ENCODE peak calls at places on chromosomes 2 and 18, in ten cellular contexts. N is NB4; C is activated T-helper 1 cell treated with anti-CD3 and anti-CD28 coated beads, Interleukin-2, amount 50 U/mL, for 16 hours; F is GM10248; Q is activated T-cell treated with anti-CD3 and anti-CD28 coated beads for 1 hour; B is Ammon's horn; I is astrocyte; J is NCI-H510A; O is AML-193; V is neural progenitor cell. X is an unnamed sample.

GRCh38 chr2:216674376-216674775 is 21.0 kb downstream of the IGFBP5 start:
- DNase-seq in Q (no peak), V (no peak), B (no peak), I (no peak), C (no peak), J (no peak), F (no peak), O (no peak), N (no peak), X (no peak)

GRCh38 chr2:33531345-33532059 is 55.1 kb downstream of the RASGRP3 start:
- DNase-seq in V (no peak), B (no peak), C (no peak), O (no peak), N (no peak), I (peak), J (no peak), F (no peak), Q (no peak), X (no peak)

GRCh38 chr2:230925443-230925878 is 419 bp upstream of the GPR55 start:
- DNase-seq in V (no peak), J (no peak), N (peak), B (no peak), Q (no peak), I (no peak), F (no peak), O (no peak), C (no peak), X (no peak)

GRCh38 chr18:47931707-47932103 is 1.2 kb upstream of the SMAD2 start:
- DNase-seq in N (peak), B (peak), Q (no peak), F (no peak), I (no peak), C (peak), O (peak), V (peak), J (peak), X (peak)

GRCh38 chr18:51345848-51346391 is 148.4 kb upstream of the MEX3C start:
- DNase-seq in I (no peak), N (no peak), J (no peak), B (no peak), C (no peak), Q (no peak), O (no peak), F (no peak), V (no peak), X (no peak)

GRCh38 chr2:170845343-170845742 is 28.7 kb downstream of the GAD1 start:
- DNase-seq in N (peak), J (no peak), O (no peak), I (no peak), B (no peak), F (no peak), C (no peak), V (peak), Q (no peak), X (no peak)

GRCh38 chr18:11666831-11667230 is 22.2 kb upstream of the GNAL start:
- DNase-seq in O (no peak), V (no peak), Q (no peak), J (no peak), B (no peak), I (no peak), N (no peak), F (no peak), C (no peak), X (no peak)

GRCh38 chr2:26584656-26585055 is 56.5 kb downstream of the CIB4 start:
- DNase-seq in V (no peak), Q (no peak), B (no peak), N (no peak), J (no peak), O (no peak), C (no peak), F (no peak), I (no peak), X (no peak)

GRCh38 chr18:23307567-23308295 is 145.4 kb upstream of the RIOK3 start:
- DNase-seq in O (peak), C (no peak), J (no peak), N (peak), I (peak), B (no peak), V (no peak), F (peak), Q (no peak), X (peak)

GRCh38 chr2:16774091-16774490 is 108.5 kb upstream of the CYRIA start:
- DNase-seq in F (no peak), B (no peak), C (no peak), Q (no peak), J (no peak), V (no peak), N (no peak), O (no peak), I (peak), X (no peak)

GRCh38 chr2:101900375-101900774 is 91.4 kb upstream of the IL1R2 start:
- DNase-seq in V (no peak), O (no peak), F (peak), Q (no peak), B (no peak), I (no peak), J (no peak), C (no peak), N (no peak), X (no peak)

GRCh38 chr2:119126650-119127049 is 31.9 kb downstream of the C1QL2 start:
- DNase-seq in F (peak), O (peak), B (no peak), V (peak), Q (peak), J (no peak), N (peak), C (peak), I (no peak), X (no peak)

GRCh38 chr2:1081411-1082225 is 131.0 kb downstream of the SNTG2 start:
- DNase-seq in I (no peak), O (no peak), J (no peak), Q (no peak), N (no peak), F (no peak), B (no peak), C (no peak), V (no peak), X (no peak)

GRCh38 chr2:113283704-113284284 is 5.1 kb upstream of the PAX8 start:
- DNase-seq in N (peak), J (no peak), O (no peak), V (no peak), Q (no peak), B (no peak), C (no peak), F (no peak), I (peak), X (no peak)

GRCh38 chr2:88067189-88067588 is 436 bp upstream of the SMYD1 start:
- DNase-seq in V (no peak), Q (no peak), O (no peak), I (no peak), B (no peak), C (no peak), J (no peak), N (no peak), F (no peak), X (no peak)

GRCh38 chr2:241189856-241190201 is 1.4 kb downstream of the ANO7 start:
- DNase-seq in V (no peak), B (no peak), C (no peak), J (no peak), O (no peak), F (no peak), I (no peak), Q (no peak), N (no peak), X (no peak)

GRCh38 chr2:188721231-188721630 is 252.9 kb upstream of the COL3A1 start:
- DNase-seq in N (no peak), V (no peak), C (no peak), B (no peak), Q (no peak), I (no peak), O (no peak), F (no peak), J (no peak), X (no peak)

GRCh38 chr2:241895732-241896641 is 26.5 kb downstream of the RTP5 start:
- DNase-seq in N (peak), F (no peak), O (no peak), B (no peak), V (no peak), I (no peak), C (no peak), Q (no peak), J (no peak), X (no peak)

GRCh38 chr18:72868666-72869661 is 1.2 kb upstream of the NETO1 start:
- DNase-seq in C (no peak), Q (no peak), I (no peak), V (peak), B (no peak), N (no peak), O (no peak), F (peak), J (peak), X (no peak)

GRCh38 chr2:49935456-49935855 is 781.1 kb upstream of the FSHR start:
- DNase-seq in N (no peak), B (no peak), I (no peak), F (no peak), C (no peak), O (no peak), V (no peak), J (no peak), Q (no peak), X (no peak)

GRCh38 chr2:239153806-239154591 is 246.8 kb downstream of the HDAC4 start:
- DNase-seq in F (no peak), N (no peak), I (no peak), B (no peak), Q (no peak), J (no peak), V (no peak), O (no peak), C (no peak), X (no peak)

GRCh38 chr2:207768891-207769596 is 662 bp downstream of the FZD5 start:
- DNase-seq in O (peak), C (no peak), Q (no peak), V (peak), I (no peak), F (peak), B (no peak), N (peak), J (no peak), X (no peak)

GRCh38 chr2:172455121-172455515 is 27.7 kb downstream of the ITGA6 start:
- DNase-seq in Q (no peak), B (no peak), C (no peak), O (no peak), J (peak), V (no peak), F (no peak), I (no peak), N (no peak), X (no peak)

GRCh38 chr2:240155080-240156025 is 14.9 kb upstream of the OTOS start:
- DNase-seq in N (no peak), F (no peak), V (peak), B (peak), Q (no peak), O (no peak), J (no peak), C (no peak), I (no peak), X (no peak)

GRCh38 chr18:70422061-70422965 is 133.5 kb downstream of the SOCS6 start:
- DNase-seq in Q (no peak), B (peak), F (no peak), C (no peak), N (peak), J (no peak), V (no peak), I (peak), O (peak), X (peak)

GRCh38 chr2:40451926-40452605 is at the start of gene SLC8A1:
- DNase-seq in I (peak), V (peak), O (no peak), N (peak), J (peak), F (peak), C (no peak), Q (no peak), B (no peak), X (no peak)

GRCh38 chr2:108911401-108911800 is 77.6 kb downstream of the EDAR start:
- DNase-seq in V (no peak), F (no peak), Q (no peak), I (no peak), J (no peak), C (no peak), O (no peak), N (no peak), B (no peak), X (no peak)

GRCh38 chr2:1744446-1745170 is at the start of gene PXDN:
- DNase-seq in J (peak), N (peak), Q (no peak), I (peak), V (peak), B (no peak), C (no peak), O (no peak), F (no peak), X (no peak)

GRCh38 chr2:47074691-47075090 is 80.4 kb downstream of the STPG4 start:
- DNase-seq in F (no peak), Q (no peak), N (no peak), I (no peak), C (no peak), J (no peak), O (no peak), B (no peak), V (no peak), X (no peak)

GRCh38 chr18:48987821-48988220 is 37.1 kb upstream of the SMAD7 start:
- DNase-seq in O (no peak), J (no peak), V (no peak), N (no peak), B (no peak), C (no peak), Q (no peak), I (no peak), F (no peak), X (no peak)

GRCh38 chr18:7370812-7371211 is 139.9 kb downstream of the LRRC30 start:
- DNase-seq in Q (no peak), J (no peak), O (no peak), V (no peak), N (no peak), C (no peak), B (peak), F (no peak), I (no peak), X (no peak)

GRCh38 chr2:88658890-88659881 is 31.9 kb upstream of the EIF2AK3 start:
- DNase-seq in J (peak), N (no peak), F (no peak), V (no peak), I (peak), C (no peak), Q (no peak), B (no peak), O (no peak), X (no peak)

GRCh38 chr2:232538671-232539070 is 821 bp upstream of the CHRNG start:
- DNase-seq in J (no peak), I (no peak), C (no peak), B (no peak), V (no peak), O (no peak), Q (no peak), F (no peak), N (no peak), X (peak)

GRCh38 chr2:105660489-105660888 is 84.2 kb upstream of the NCK2 start:
- DNase-seq in V (no peak), J (no peak), Q (no peak), B (no peak), F (no peak), O (no peak), N (no peak), C (no peak), I (no peak), X (no peak)

GRCh38 chr2:53452957-53453748 is 314.5 kb upstream of the CHAC2 start:
- DNase-seq in N (no peak), V (no peak), O (no peak), F (no peak), Q (no peak), B (peak), J (no peak), C (no peak), I (no peak), X (no peak)

GRCh38 chr2:217798743-217799552 is 203.8 kb downstream of the TNS1 start:
- DNase-seq in I (no peak), B (peak), Q (no peak), V (no peak), N (peak), F (no peak), O (peak), C (no peak), J (no peak), X (peak)

GRCh38 chr2:44283116-44283666 is 7.9 kb downstream of the SLC3A1 start:
- DNase-seq in I (no peak), F (no peak), J (no peak), B (no peak), O (no peak), C (no peak), N (no peak), Q (no peak), V (no peak), X (no peak)

GRCh38 chr2:132670104-132670960 is at the start of gene LYPD1:
- DNase-seq in J (peak), V (peak), C (no peak), I (no peak), B (peak), F (no peak), Q (no peak), O (no peak), N (no peak), X (no peak)

GRCh38 chr2:160816916-160817315 is 323.3 kb upstream of the RBMS1 start:
- DNase-seq in N (no peak), B (no peak), V (no peak), I (no peak), J (no peak), O (no peak), C (no peak), F (no peak), Q (no peak), X (no peak)